ENCODE peak calls at places on chromosomes 5 and 9, in seven cellular contexts. O is GM23338, Q is cardiac muscle cell, H is cardiac fibroblast, N is prostate gland, X is fibroblast of mammary gland, W is HCT116. I is an unnamed sample.

GRCh38 chr9:16712800-16713199 is 157.7 kb downstream of the BNC2 start:
- DNase-seq in O (no peak), H (no peak), Q (no peak), N (no peak), W (no peak), X (no peak), I (no peak)

GRCh38 chr5:37938861-37939260 is 99.0 kb upstream of the GDNF start:
- DNase-seq in O (no peak), N (no peak), X (no peak), W (no peak), Q (no peak), H (no peak), I (no peak)

GRCh38 chr5:128328479-128328878 is 209.6 kb downstream of the FBN2 start:
- DNase-seq in N (no peak), Q (no peak), H (no peak), W (no peak), O (no peak), X (no peak), I (no peak)

GRCh38 chr5:168647083-168647482 is 67.9 kb upstream of the PANK3 start:
- DNase-seq in X (peak), H (peak), Q (no peak), N (no peak), W (no peak), O (no peak), I (peak)

GRCh38 chr5:177116631-177117373 is 16.8 kb upstream of the NSD1 start:
- DNase-seq in N (peak), H (peak), O (peak), X (peak), W (no peak), Q (no peak), I (peak)

GRCh38 chr5:7269591-7270274 is 126.2 kb upstream of the ADCY2 start:
- DNase-seq in W (no peak), Q (no peak), H (no peak), O (peak), X (no peak), N (no peak), I (no peak)

GRCh38 chr5:25515525-25515924 is 870.7 kb upstream of the CDH10 start:
- DNase-seq in H (no peak), X (no peak), W (no peak), O (peak), N (no peak), Q (no peak), I (no peak)

GRCh38 chr5:172834570-172835245 is 657 bp downstream of the ERGIC1 start:
- DNase-seq in O (peak), X (no peak), Q (peak), N (no peak), H (peak), W (no peak), I (no peak)

GRCh38 chr9:83962165-83962564 is 17.9 kb downstream of the HNRNPK start:
- DNase-seq in Q (no peak), W (no peak), N (no peak), X (peak), H (no peak), O (peak), I (no peak)

GRCh38 chr5:32612134-32612888 is 27.0 kb downstream of the SUB1 start:
- DNase-seq in W (no peak), N (no peak), X (no peak), Q (peak), H (peak), O (no peak), I (no peak)

GRCh38 chr5:179146277-179146676 is 86.1 kb downstream of the ZNF354C start:
- DNase-seq in O (no peak), X (no peak), H (no peak), Q (no peak), W (no peak), N (no peak), I (no peak)

GRCh38 chr9:130946778-130947617 is 8.0 kb upstream of the FIBCD1 start:
- DNase-seq in W (peak), O (no peak), H (peak), X (peak), Q (no peak), N (no peak), I (no peak)

GRCh38 chr9:105373723-105374122 is 74.1 kb upstream of the FSD1L start:
- DNase-seq in H (no peak), W (no peak), O (no peak), X (no peak), Q (no peak), N (no peak), I (no peak)

GRCh38 chr9:93456022-93456421 is 2.6 kb upstream of the FAM120AOS start:
- DNase-seq in O (no peak), X (no peak), Q (no peak), N (no peak), H (no peak), W (no peak), I (no peak)

GRCh38 chr5:31393126-31393525 is 138.8 kb downstream of the DROSHA start:
- DNase-seq in Q (no peak), H (no peak), X (no peak), W (no peak), O (no peak), N (no peak), I (no peak)

GRCh38 chr5:111697215-111697614 is 59.8 kb downstream of the NREP start:
- DNase-seq in Q (peak), H (no peak), O (no peak), W (no peak), X (peak), N (peak), I (no peak)

GRCh38 chr9:21690561-21690960 is 111.9 kb upstream of the MTAP start:
- DNase-seq in N (no peak), H (peak), W (no peak), X (peak), Q (no peak), O (no peak), I (peak)
- H3K4me3 ChIP-seq in N (no peak), H (no peak), W (no peak), X (no peak), Q (no peak), O (no peak), I (no peak)

DNA sequence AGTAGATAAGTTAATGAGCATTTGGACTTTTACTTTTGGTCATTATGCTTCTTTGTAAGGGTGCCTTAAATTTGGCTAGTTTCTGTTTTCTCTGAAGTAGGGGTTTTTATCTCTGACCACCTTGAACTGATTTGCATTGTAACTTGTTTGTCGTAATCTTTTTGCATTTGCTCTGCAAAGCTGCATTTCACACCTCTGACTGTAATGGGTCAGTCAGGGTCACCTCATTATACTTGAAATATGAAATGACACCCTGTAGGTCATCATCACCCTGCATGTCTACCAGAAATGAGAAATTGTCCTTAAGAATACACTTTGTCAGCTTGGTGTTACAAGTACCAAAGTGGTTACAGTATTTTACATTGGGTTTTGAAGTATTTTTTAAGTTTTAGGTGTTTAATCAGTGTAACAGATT is 74.0 kb downstream of the KCNN2 start:
- DNase-seq in H (no peak), X (no peak), N (no peak), Q (no peak), O (no peak), W (no peak), I (no peak)
- TF ChIP-seq CTCF in H (no peak), X (no peak), N (no peak), Q (no peak), O (no peak), W (no peak), I (no peak)

DNA sequence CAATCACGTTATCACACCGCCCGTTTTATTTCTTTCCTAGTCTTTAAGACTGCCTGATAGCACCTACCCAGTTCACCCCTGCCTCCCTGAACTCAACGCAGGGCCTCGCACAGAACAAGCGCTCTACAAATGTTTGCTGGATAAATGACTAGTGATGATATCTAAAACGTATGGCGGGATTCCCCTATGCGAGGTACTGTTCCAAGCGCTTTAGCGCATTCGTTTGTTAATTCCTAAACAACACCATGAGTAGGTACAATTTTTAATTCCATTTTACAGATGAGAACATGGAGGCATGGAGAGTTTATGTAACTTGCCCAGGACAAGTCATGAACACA is 6.6 kb downstream of the POU4F3 start:
- DNase-seq in W (no peak), H (no peak), O (no peak), X (no peak), N (no peak), Q (no peak), I (no peak)
- H3K4me3 ChIP-seq in W (no peak), H (no peak), O (peak), X (no peak), N (no peak), Q (peak), I (no peak)

DNA sequence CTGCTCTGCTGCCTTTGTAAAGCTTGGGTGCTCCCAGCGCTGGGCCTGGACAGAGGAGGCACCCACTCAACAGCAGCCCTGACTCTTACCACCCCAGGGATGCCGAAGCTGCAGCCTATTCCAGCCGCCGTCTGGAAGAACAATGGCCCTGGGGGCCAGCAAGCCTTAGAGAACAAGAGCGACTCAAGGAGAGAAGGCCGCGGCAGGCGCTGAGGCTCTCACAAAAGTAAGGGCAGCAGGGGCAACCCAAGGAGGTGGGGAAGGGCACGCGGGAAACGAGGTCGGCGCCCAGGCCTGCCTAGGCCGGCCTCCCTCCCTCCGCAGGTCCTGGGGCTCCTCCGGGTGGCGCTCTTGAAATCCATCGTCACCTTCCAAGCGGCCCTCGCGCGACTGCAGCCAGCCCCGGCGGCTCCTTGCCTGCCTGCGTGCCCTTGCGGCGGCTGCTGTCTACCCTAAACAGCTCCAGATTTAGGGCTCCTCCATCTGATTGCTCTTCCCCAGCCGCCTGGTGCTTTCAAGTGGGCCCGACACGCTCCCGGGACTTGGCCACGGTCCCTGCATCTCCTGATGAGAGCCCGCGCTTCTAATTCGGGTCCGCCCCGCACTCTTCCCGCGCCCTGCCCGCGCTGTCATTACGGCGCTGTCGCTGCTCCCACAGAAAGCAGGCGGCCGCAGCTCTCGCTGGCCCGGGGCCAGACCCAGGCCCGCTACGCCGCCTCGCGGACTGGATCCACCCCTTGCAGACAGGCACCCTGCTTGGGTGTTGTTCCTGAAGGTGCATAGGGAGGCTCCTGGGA is 213.3 kb downstream of the SEMA6A start:
- DNase-seq in O (peak), H (peak), N (peak), W (no peak), Q (peak), X (peak), I (peak)
- TF ChIP-seq CTCF in O (peak), H (no peak), N (no peak), W (no peak), Q (peak), X (no peak), I (no peak)

GRCh38 chr5:174752121-174752520 is 27.7 kb downstream of the MSX2 start:
- DNase-seq in H (no peak), X (no peak), O (no peak), N (no peak), Q (no peak), W (no peak), I (no peak)

GRCh38 chr5:174745495-174745894 is 21.1 kb downstream of the MSX2 start:
- DNase-seq in O (no peak), N (no peak), W (no peak), X (no peak), Q (peak), H (no peak), I (no peak)

GRCh38 chr5:174750720-174751119 is 26.3 kb downstream of the MSX2 start:
- DNase-seq in Q (no peak), O (no peak), H (peak), W (no peak), X (peak), N (no peak), I (peak)

GRCh38 chr5:174755103-174755502 is 30.7 kb downstream of the MSX2 start:
- DNase-seq in H (no peak), Q (no peak), N (no peak), X (no peak), O (no peak), W (no peak), I (no peak)

GRCh38 chr5:174751154-174751990 is 27.0 kb downstream of the MSX2 start:
- DNase-seq in N (no peak), H (no peak), O (peak), X (no peak), W (no peak), Q (peak), I (no peak)
- H3K4me3 ChIP-seq in N (peak), H (peak), O (peak), X (peak), W (peak), Q (peak), I (peak)

GRCh38 chr5:75052461-75053285 is at the start of gene GCNT4:
- DNase-seq in X (peak), Q (peak), N (peak), O (peak), H (peak), W (no peak), I (peak)
- TF ChIP-seq CTCF in X (no peak), Q (no peak), N (no peak), O (no peak), H (no peak), W (no peak), I (no peak)

GRCh38 chr5:39082995-39083394 is 8.8 kb upstream of the RICTOR start:
- DNase-seq in W (no peak), H (no peak), Q (no peak), X (no peak), N (no peak), O (no peak), I (no peak)

GRCh38 chr5:39080597-39081204 is 6.5 kb upstream of the RICTOR start:
- DNase-seq in X (peak), W (peak), H (peak), N (peak), O (peak), Q (peak), I (peak)

GRCh38 chr5:39079147-39079546 is 4.9 kb upstream of the RICTOR start:
- DNase-seq in W (no peak), Q (no peak), O (no peak), N (no peak), H (no peak), X (no peak), I (no peak)

GRCh38 chr5:39076757-39077475 is 2.7 kb upstream of the RICTOR start:
- DNase-seq in W (no peak), O (no peak), X (peak), Q (no peak), H (peak), N (no peak), I (peak)

GRCh38 chr5:39080168-39080567 is 6.0 kb upstream of the RICTOR start:
- DNase-seq in X (no peak), W (no peak), N (no peak), O (no peak), H (no peak), Q (no peak), I (no peak)
- H3K4me3 ChIP-seq in X (no peak), W (no peak), N (no peak), O (no peak), H (no peak), Q (no peak), I (no peak)

GRCh38 chr9:33785914-33786313 is 9.4 kb upstream of the PRSS3 start:
- DNase-seq in Q (no peak), N (no peak), W (no peak), H (peak), O (peak), X (peak), I (no peak)
- TF ChIP-seq CTCF in Q (peak), N (no peak), W (peak), H (peak), O (peak), X (peak), I (peak)

DNA sequence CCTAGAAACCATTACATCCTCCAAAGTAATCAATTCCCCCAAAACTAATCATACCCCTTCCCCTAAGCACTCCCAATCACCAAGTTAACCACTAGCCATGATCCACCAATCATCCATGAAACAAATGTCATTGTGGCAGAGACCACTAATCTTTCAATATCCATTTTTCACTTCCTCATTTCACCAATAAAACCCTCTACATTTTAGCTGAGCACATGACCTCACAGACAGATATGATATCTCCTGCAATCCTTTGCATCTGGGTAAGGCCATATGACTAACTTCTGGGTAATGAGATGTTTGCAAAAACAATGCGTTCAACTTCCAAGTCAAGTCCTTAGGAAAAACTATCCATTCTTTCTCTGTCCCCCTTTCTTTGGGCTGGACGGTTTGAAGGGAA is 20.7 kb downstream of the OR2S2 start:
- DNase-seq in W (no peak), X (no peak), H (peak), Q (no peak), O (no peak), N (no peak), I (peak)
- H3K4me3 ChIP-seq in W (no peak), X (no peak), H (no peak), Q (no peak), O (no peak), N (no peak), I (no peak)